ENCODE peak calls at places on chromosome 11, in six cellular contexts. One of them, this sample, is unnamed.

GRCh38 chr11:578276-579035 is 2.2 kb downstream of the PHRF1 start:
- DNase-seq in esophagus muscularis mucosa: no peak
- DNase-seq in T-helper 2 cell: no peak
- DNase-seq in mucosa of gallbladder: no peak
- DNase-seq in stimulated activated CD4-positive, alpha-beta T cell treated with anti-CD3 and anti-CD28 coated beads, Interleukin-2, amount 100 ng/mL, for 48 hours: no peak
- DNase-seq in germinal center: no peak
- DNase-seq in this sample: no peak

GRCh38 chr11:59582006-59582405 is 33.6 kb downstream of the OSBP start:
- DNase-seq in esophagus muscularis mucosa: no peak
- DNase-seq in T-helper 2 cell: no peak
- DNase-seq in mucosa of gallbladder: no peak
- DNase-seq in stimulated activated CD4-positive, alpha-beta T cell treated with anti-CD3 and anti-CD28 coated beads, Interleukin-2, amount 100 ng/mL, for 48 hours: no peak
- DNase-seq in germinal center: no peak
- DNase-seq in this sample: no peak

GRCh38 chr11:122628691-122629555 is 26.6 kb upstream of the UBASH3B start:
- DNase-seq in esophagus muscularis mucosa: no peak
- DNase-seq in T-helper 2 cell: peak
- DNase-seq in mucosa of gallbladder: peak
- DNase-seq in stimulated activated CD4-positive, alpha-beta T cell treated with anti-CD3 and anti-CD28 coated beads, Interleukin-2, amount 100 ng/mL, for 48 hours: peak
- DNase-seq in germinal center: peak
- DNase-seq in this sample: peak

GRCh38 chr11:62611705-62612365 is 740 bp downstream of the EML3 start:
- DNase-seq in esophagus muscularis mucosa: no peak
- DNase-seq in T-helper 2 cell: no peak
- DNase-seq in mucosa of gallbladder: no peak
- DNase-seq in stimulated activated CD4-positive, alpha-beta T cell treated with anti-CD3 and anti-CD28 coated beads, Interleukin-2, amount 100 ng/mL, for 48 hours: peak
- DNase-seq in germinal center: no peak
- DNase-seq in this sample: no peak

GRCh38 chr11:11857769-11858168 is 16.0 kb downstream of the USP47 start:
- DNase-seq in esophagus muscularis mucosa: no peak
- DNase-seq in T-helper 2 cell: no peak
- DNase-seq in mucosa of gallbladder: no peak
- DNase-seq in stimulated activated CD4-positive, alpha-beta T cell treated with anti-CD3 and anti-CD28 coated beads, Interleukin-2, amount 100 ng/mL, for 48 hours: no peak
- DNase-seq in germinal center: no peak
- DNase-seq in this sample: no peak

GRCh38 chr11:69293819-69294505 is at the start of gene MYEOV:
- DNase-seq in esophagus muscularis mucosa: no peak
- DNase-seq in T-helper 2 cell: no peak
- DNase-seq in mucosa of gallbladder: no peak
- DNase-seq in stimulated activated CD4-positive, alpha-beta T cell treated with anti-CD3 and anti-CD28 coated beads, Interleukin-2, amount 100 ng/mL, for 48 hours: no peak
- DNase-seq in germinal center: peak
- DNase-seq in this sample: no peak

GRCh38 chr11:115409691-115410220 is 94.5 kb downstream of the CADM1 start:
- DNase-seq in esophagus muscularis mucosa: no peak
- DNase-seq in T-helper 2 cell: no peak
- DNase-seq in mucosa of gallbladder: no peak
- DNase-seq in stimulated activated CD4-positive, alpha-beta T cell treated with anti-CD3 and anti-CD28 coated beads, Interleukin-2, amount 100 ng/mL, for 48 hours: no peak
- DNase-seq in germinal center: no peak
- DNase-seq in this sample: no peak

GRCh38 chr11:8779107-8779506 is 96.5 kb downstream of the RPL27A start:
- DNase-seq in esophagus muscularis mucosa: no peak
- DNase-seq in T-helper 2 cell: no peak
- DNase-seq in mucosa of gallbladder: no peak
- DNase-seq in stimulated activated CD4-positive, alpha-beta T cell treated with anti-CD3 and anti-CD28 coated beads, Interleukin-2, amount 100 ng/mL, for 48 hours: no peak
- DNase-seq in germinal center: no peak
- DNase-seq in this sample: no peak

GRCh38 chr11:14029971-14030531 is 67.5 kb downstream of the SPON1 start:
- DNase-seq in esophagus muscularis mucosa: no peak
- DNase-seq in T-helper 2 cell: no peak
- DNase-seq in mucosa of gallbladder: peak
- DNase-seq in stimulated activated CD4-positive, alpha-beta T cell treated with anti-CD3 and anti-CD28 coated beads, Interleukin-2, amount 100 ng/mL, for 48 hours: no peak
- DNase-seq in germinal center: no peak
- DNase-seq in this sample: no peak

GRCh38 chr11:33128739-33129138 is 32.5 kb downstream of the CSTF3 start:
- DNase-seq in esophagus muscularis mucosa: no peak
- DNase-seq in T-helper 2 cell: no peak
- DNase-seq in mucosa of gallbladder: no peak
- DNase-seq in stimulated activated CD4-positive, alpha-beta T cell treated with anti-CD3 and anti-CD28 coated beads, Interleukin-2, amount 100 ng/mL, for 48 hours: no peak
- DNase-seq in germinal center: no peak
- DNase-seq in this sample: no peak